ENCODE peak calls at places on chromosome 21, in nine cellular contexts. B is RCC 7860, L is right atrium auricular region, P is WTC11, D is AG09309, K is NCI-H345, W is cardiac muscle cell, X is ELR, N is NCI-H748 treated with DMSO at 0.1 percent for 48 hours. C is an unnamed sample.

GRCh38 chr21:37673801-37674575 is 242.3 kb downstream of the KCNJ6 start:
- DNase-seq in B (no peak), L (peak; percentile 50), P (no peak), D (no peak), K (no peak), W (no peak), X (no peak), N (no peak), C (no peak)

GRCh38 chr21:32333953-32334673 is 35.5 kb downstream of the MRAP start:
- DNase-seq in B (no peak), L (no peak), P (no peak), D (no peak), K (no peak), W (no peak), X (no peak), N (no peak), C (no peak)

GRCh38 chr21:41124626-41125240 is 43.2 kb upstream of the BACE2 start:
- DNase-seq in B (no peak), L (no peak), P (no peak), D (no peak), K (no peak), W (no peak), X (no peak), N (no peak), C (no peak)

GRCh38 chr21:46092026-46092764 is 5.7 kb upstream of the COL6A2 start:
- DNase-seq in B (no peak), L (peak; percentile 92), P (no peak), D (peak; percentile 97), K (no peak), W (peak; percentile 87), X (peak; percentile 90), N (no peak), C (no peak)

GRCh38 chr21:26522704-26523103 is 50.4 kb downstream of the CYYR1 start:
- DNase-seq in B (no peak), L (no peak), P (no peak), D (no peak), K (no peak), W (no peak), X (no peak), N (no peak), C (no peak)

GRCh38 chr21:45550552-45551210 is 8.4 kb upstream of the SLC19A1 start:
- DNase-seq in B (no peak), L (no peak), P (no peak), D (no peak), K (no peak), W (peak; percentile 24), X (no peak), N (no peak), C (no peak)

GRCh38 chr21:15943009-15943666 is 213.4 kb downstream of the USP25 start:
- DNase-seq in B (peak; percentile 39), L (no peak), P (no peak), D (no peak), K (no peak), W (peak; percentile 6), X (peak; percentile 69), N (no peak), C (no peak)

GRCh38 chr21:17819878-17820232 is 699 bp upstream of the C21orf91 start:
- DNase-seq in B (no peak), L (peak; percentile 62), P (no peak), D (no peak), K (peak; percentile 85), W (no peak), X (no peak), N (peak; percentile 41), C (no peak)

GRCh38 chr21:40146201-40146890 is 279.1 kb downstream of the PCP4 start:
- DNase-seq in B (no peak), L (no peak), P (no peak), D (no peak), K (peak; percentile 57), W (no peak), X (no peak), N (peak; percentile 87), C (peak; percentile 54)

GRCh38 chr21:34926784-34927548 is 122.1 kb downstream of the RUNX1 start:
- DNase-seq in B (peak; percentile 49), L (no peak), P (no peak), D (no peak), K (no peak), W (peak; percentile 53), X (peak; percentile 34), N (no peak), C (no peak)

GRCh38 chr21:15839026-15839425 is 109.2 kb downstream of the USP25 start:
- DNase-seq in B (peak; percentile 29), L (no peak), P (no peak), D (no peak), K (no peak), W (no peak), X (peak; percentile 56), N (no peak), C (no peak)

GRCh38 chr21:43346551-43346950 is 80.4 kb downstream of the SIK1 start:
- DNase-seq in B (no peak), L (no peak), P (no peak), D (no peak), K (no peak), W (no peak), X (no peak), N (no peak), C (no peak)

GRCh38 chr21:25871566-25871965 is 136.8 kb downstream of the GABPA start:
- DNase-seq in B (no peak), L (no peak), P (peak; percentile 41), D (no peak), K (no peak), W (no peak), X (no peak), N (no peak), C (no peak)

GRCh38 chr21:27570306-27570868 is 603.5 kb upstream of the ADAMTS5 start:
- DNase-seq in B (peak; percentile 99), L (peak; percentile 82), P (no peak), D (peak; percentile 84), K (no peak), W (peak; percentile 95), X (peak; percentile 93), N (no peak), C (no peak)

GRCh38 chr21:39613029-39613934 is 542 bp downstream of the B3GALT5 start:
- DNase-seq in B (no peak), L (no peak), P (no peak), D (no peak), K (peak; percentile 58), W (no peak), X (peak; percentile 7), N (peak; percentile 15), C (no peak)

GRCh38 chr21:39136711-39137110 is 46.5 kb downstream of the PSMG1 start:
- DNase-seq in B (peak; percentile 38), L (no peak), P (no peak), D (no peak), K (no peak), W (no peak), X (peak; percentile 89), N (no peak), C (no peak)

GRCh38 chr21:43881283-43881682 is 16.3 kb downstream of the AGPAT3 start:
- DNase-seq in B (no peak), L (no peak), P (no peak), D (no peak), K (no peak), W (no peak), X (no peak), N (no peak), C (no peak)

GRCh38 chr21:36428789-36429671 is 43.8 kb downstream of the CHAF1B start:
- DNase-seq in B (peak; percentile 86), L (no peak), P (no peak), D (no peak), K (no peak), W (no peak), X (peak; percentile 5), N (no peak), C (no peak)

GRCh38 chr21:31235671-31236450 is 108.2 kb downstream of the TIAM1 start:
- DNase-seq in B (no peak), L (no peak), P (no peak), D (no peak), K (no peak), W (peak; percentile 48), X (peak; percentile 31), N (no peak), C (no peak)

GRCh38 chr21:26814374-26814773 is 30.8 kb downstream of the ADAMTS1 start:
- DNase-seq in B (no peak), L (no peak), P (no peak), D (no peak), K (no peak), W (peak; percentile 60), X (no peak), N (no peak), C (no peak)

GRCh38 chr21:38806942-38807284 is 1.2 kb downstream of the ETS2 start:
- DNase-seq in B (no peak), L (no peak), P (no peak), D (no peak), K (peak; percentile 56), W (no peak), X (peak; percentile 68), N (no peak), C (no peak)

GRCh38 chr21:44708213-44708865 is 3.0 kb downstream of the TSPEAR start:
- DNase-seq in B (no peak), L (no peak), P (no peak), D (no peak), K (peak; percentile 57), W (no peak), X (no peak), N (no peak), C (no peak)

GRCh38 chr21:42366292-42367010 is at the start of gene TFF1:
- DNase-seq in B (peak; percentile 80), L (no peak), P (no peak), D (no peak), K (no peak), W (no peak), X (peak; percentile 37), N (no peak), C (no peak)

GRCh38 chr21:35208810-35209517 is 159.9 kb upstream of the RUNX1 start:
- DNase-seq in B (no peak), L (no peak), P (no peak), D (no peak), K (no peak), W (peak; percentile 46), X (no peak), N (no peak), C (no peak)

GRCh38 chr21:34243562-34243961 is 120.2 kb upstream of the KCNE2 start:
- DNase-seq in B (no peak), L (no peak), P (peak; percentile 50), D (no peak), K (peak; percentile 20), W (peak; percentile 45), X (peak; percentile 34), N (peak; percentile 13), C (peak; percentile 33)

GRCh38 chr21:35399706-35400105 is 350.6 kb upstream of the RUNX1 start:
- DNase-seq in B (no peak), L (no peak), P (no peak), D (no peak), K (no peak), W (no peak), X (no peak), N (no peak), C (no peak)

GRCh38 chr21:42162831-42163510 is 56.0 kb upstream of the ABCG1 start:
- DNase-seq in B (no peak), L (no peak), P (no peak), D (no peak), K (peak; percentile 33), W (no peak), X (no peak), N (no peak), C (no peak)

GRCh38 chr21:16070207-16070651 is 340.4 kb downstream of the USP25 start:
- DNase-seq in B (no peak), L (no peak), P (no peak), D (no peak), K (no peak), W (no peak), X (peak; percentile 38), N (no peak), C (peak; percentile 18)

GRCh38 chr21:21439761-21440160 is 441.6 kb downstream of the NCAM2 start:
- DNase-seq in B (no peak), L (no peak), P (no peak), D (no peak), K (no peak), W (peak; percentile 21), X (peak; percentile 53), N (no peak), C (no peak)

GRCh38 chr21:39125752-39126485 is 57.3 kb downstream of the PSMG1 start:
- DNase-seq in B (peak; percentile 68), L (peak; percentile 67), P (peak; percentile 70), D (no peak), K (peak; percentile 81), W (peak; percentile 83), X (peak; percentile 75), N (peak; percentile 61), C (peak; percentile 81)

GRCh38 chr21:43355925-43356289 is 71.0 kb downstream of the SIK1 start:
- DNase-seq in B (no peak), L (no peak), P (no peak), D (no peak), K (no peak), W (no peak), X (no peak), N (no peak), C (no peak)

C was measured in NCI-H1092.